ENCODE peak calls at places on chromosomes 13 and 19, in nine cellular contexts. O is PC-3, G is heart left ventricle, N is adrenal gland, M is body of pancreas, T is thoracic aorta, Y is heart right ventricle, F is AG04449, E is uterus. Z is an unnamed sample.

GRCh38 chr19:51754106-51754505 is 2.4 kb upstream of the FPR1 start:
- DNase-seq in O (no peak), G (no peak), N (no peak), M (no peak), T (no peak), Y (no peak), F (no peak), E (no peak), Z (no peak)

GRCh38 chr19:45670670-45671453 is 2.8 kb downstream of the GIPR start:
- DNase-seq in O (peak), G (peak), N (peak), M (peak), T (no peak), Y (peak), F (no peak), E (peak), Z (no peak)

GRCh38 chr13:33014291-33014690 is 1.9 kb upstream of the KL start:
- DNase-seq in O (peak), G (no peak), N (no peak), M (no peak), T (no peak), Y (no peak), F (no peak), E (no peak), Z (no peak)

GRCh38 chr13:93420887-93421286 is 194.3 kb downstream of the GPC6 start:
- DNase-seq in O (no peak), G (no peak), N (no peak), M (no peak), T (no peak), Y (no peak), F (no peak), E (no peak), Z (no peak)

GRCh38 chr19:50909240-50910070 is 1.7 kb downstream of the KLK4 start:
- DNase-seq in O (peak), G (no peak), N (peak), M (peak), T (no peak), Y (no peak), F (no peak), E (peak), Z (no peak)

GRCh38 chr13:109778102-109778542 is 8.3 kb downstream of the IRS2 start:
- DNase-seq in O (peak), G (no peak), N (no peak), M (no peak), T (no peak), Y (no peak), F (no peak), E (no peak), Z (no peak)

GRCh38 chr13:44842158-44842557 is 147.1 kb downstream of the NUFIP1 start:
- DNase-seq in O (peak), G (no peak), N (no peak), M (no peak), T (no peak), Y (no peak), F (peak), E (no peak), Z (no peak)

GRCh38 chr19:41189425-41190065 is 3.5 kb upstream of the CYP2S1 start:
- DNase-seq in O (peak), G (no peak), N (no peak), M (no peak), T (no peak), Y (no peak), F (no peak), E (no peak), Z (no peak)

GRCh38 chr13:55792544-55793178 is 1348.1 kb upstream of the PRR20A start:
- DNase-seq in O (no peak), G (no peak), N (no peak), M (no peak), T (no peak), Y (no peak), F (no peak), E (no peak), Z (no peak)

GRCh38 chr13:61417171-61417570 is 1.5 kb upstream of the PCDH20 start:
- DNase-seq in O (no peak), G (no peak), N (no peak), M (no peak), T (no peak), Y (no peak), F (no peak), E (no peak), Z (no peak)

GRCh38 chr13:25375727-25376358 is 4.1 kb downstream of the ATP8A2 start:
- DNase-seq in O (peak), G (peak), N (peak), M (peak), T (no peak), Y (peak), F (peak), E (no peak), Z (no peak)

GRCh38 chr19:40740747-40741146 is 9.5 kb downstream of the ACTMAP start:
- DNase-seq in O (no peak), G (peak), N (no peak), M (no peak), T (peak), Y (peak), F (no peak), E (no peak), Z (no peak)

GRCh38 chr19:29576043-29576442 is 30.0 kb upstream of the POP4 start:
- DNase-seq in O (no peak), G (no peak), N (no peak), M (no peak), T (no peak), Y (no peak), F (no peak), E (no peak), Z (no peak)

GRCh38 chr19:58059003-58059671 is at the start of gene ZNF135:
- DNase-seq in O (no peak), G (peak), N (peak), M (peak), T (peak), Y (peak), F (peak), E (peak), Z (no peak)

GRCh38 chr13:39676315-39676876 is 20.9 kb downstream of the COG6 start:
- DNase-seq in O (peak), G (no peak), N (no peak), M (no peak), T (no peak), Y (peak), F (no peak), E (peak), Z (peak)

GRCh38 chr19:24140099-24140498 is 53.1 kb downstream of the ZNF254 start:
- DNase-seq in O (peak), G (no peak), N (no peak), M (no peak), T (no peak), Y (no peak), F (no peak), E (no peak), Z (no peak)

GRCh38 chr19:28913626-28914025 is 299.3 kb downstream of the UQCRFS1 start:
- DNase-seq in O (no peak), G (no peak), N (no peak), M (no peak), T (no peak), Y (no peak), F (no peak), E (no peak), Z (no peak)

GRCh38 chr19:48511800-48512503 is at the start of gene LMTK3:
- DNase-seq in O (peak), G (no peak), N (peak), M (no peak), T (no peak), Y (no peak), F (no peak), E (no peak), Z (no peak)

GRCh38 chr19:14114854-14115253 is 2.7 kb downstream of the PRKACA start:
- DNase-seq in O (peak), G (peak), N (peak), M (peak), T (no peak), Y (peak), F (no peak), E (no peak), Z (no peak)

GRCh38 chr13:101942038-101942437 is 459.8 kb downstream of the FGF14 start:
- DNase-seq in O (peak), G (peak), N (no peak), M (no peak), T (no peak), Y (peak), F (no peak), E (peak), Z (peak)

GRCh38 chr13:101939370-101939769 is 462.5 kb downstream of the FGF14 start:
- DNase-seq in O (no peak), G (no peak), N (no peak), M (no peak), T (no peak), Y (no peak), F (no peak), E (no peak), Z (no peak)

GRCh38 chr13:101945435-101945834 is 456.4 kb downstream of the FGF14 start:
- DNase-seq in O (no peak), G (no peak), N (no peak), M (no peak), T (no peak), Y (no peak), F (no peak), E (no peak), Z (no peak)

GRCh38 chr13:101942535-101943157 is 459.2 kb downstream of the FGF14 start:
- DNase-seq in O (peak), G (no peak), N (no peak), M (no peak), T (no peak), Y (no peak), F (no peak), E (no peak), Z (no peak)

DNA sequence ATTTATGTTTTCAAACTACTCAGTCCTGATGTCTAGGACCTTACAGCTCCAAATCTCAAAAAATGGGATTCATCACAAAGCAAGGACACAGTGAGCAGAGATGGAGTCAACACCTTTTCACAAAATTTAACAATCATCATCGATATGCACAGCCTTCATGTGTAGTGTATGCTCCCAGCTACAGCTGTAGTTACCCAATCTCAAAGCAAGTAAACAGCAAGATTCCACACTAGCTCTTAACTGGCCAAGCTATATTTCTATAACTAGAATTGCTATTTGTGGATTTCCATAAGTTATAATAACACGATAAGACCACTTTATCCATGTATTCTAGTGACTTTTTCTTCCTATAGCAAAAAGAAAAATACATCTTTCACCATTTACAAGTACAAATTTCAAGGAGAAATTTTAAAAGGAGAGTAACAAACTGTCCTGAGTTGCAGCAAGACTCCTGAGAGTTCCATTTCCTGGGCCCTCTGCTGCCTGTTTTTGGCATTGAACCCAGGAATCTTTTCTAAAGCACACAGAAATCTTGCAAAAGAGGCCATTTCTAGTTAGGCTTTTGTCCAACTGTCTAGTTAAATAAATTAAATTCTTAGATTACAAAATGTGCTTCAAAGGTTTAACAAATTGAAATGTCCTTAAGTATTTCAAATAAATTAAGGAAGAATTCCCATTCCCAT is 460.6 kb downstream of the FGF14 start:
- DNase-seq in O (peak), G (no peak), N (no peak), M (no peak), T (no peak), Y (no peak), F (no peak), E (no peak), Z (no peak)
- TF ChIP-seq CTCF in O (peak), G (no peak), N (no peak), M (no peak), T (no peak), Y (no peak), F (peak), E (no peak), Z (peak)

DNA sequence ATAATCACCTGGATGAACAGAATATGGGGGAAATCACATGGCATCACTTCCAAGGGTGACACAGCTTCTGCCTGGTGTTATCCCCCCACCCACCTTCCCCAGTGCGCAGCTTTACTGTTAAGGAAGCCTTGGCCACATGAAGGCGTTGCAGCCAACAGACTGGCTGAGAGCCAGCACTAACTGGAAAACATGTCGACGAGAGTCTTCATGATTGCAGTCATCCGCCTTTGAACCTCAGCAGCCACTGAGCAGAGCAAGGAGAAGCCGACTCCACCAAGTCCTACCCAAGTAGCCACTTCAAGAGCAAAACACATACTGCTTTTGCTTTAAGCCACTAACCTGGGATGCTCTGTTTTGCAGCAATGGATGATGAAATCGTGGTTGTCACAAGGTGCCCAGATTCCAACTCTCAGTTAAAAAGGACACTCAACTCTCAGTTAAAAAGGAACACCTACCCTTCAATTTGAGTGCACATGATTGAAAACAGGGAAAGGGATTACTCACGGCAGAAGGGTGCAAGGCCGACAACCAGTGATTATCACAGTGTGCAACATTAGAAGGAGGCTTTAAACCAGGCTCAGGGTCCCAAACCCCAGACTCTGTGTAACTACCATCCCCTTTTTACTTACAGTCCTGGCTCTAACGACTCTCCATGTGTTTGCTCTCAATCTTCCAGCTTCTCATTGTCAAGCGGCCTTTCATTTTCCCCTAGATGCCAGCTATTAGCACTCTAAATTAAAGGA is 149.1 kb downstream of the KLF12 start:
- DNase-seq in O (no peak), G (peak), N (no peak), M (no peak), T (no peak), Y (peak), F (no peak), E (no peak), Z (no peak)
- H3K4me3 ChIP-seq in O (no peak), G (no peak), N (no peak), M (no peak), T (no peak), Y (no peak), F (no peak), E (no peak), Z (no peak)

GRCh38 chr13:52414963-52415362 is 9.0 kb upstream of the THSD1 start:
- DNase-seq in O (no peak), G (no peak), N (no peak), M (no peak), T (no peak), Y (no peak), F (peak), E (no peak), Z (no peak)
- TF ChIP-seq CTCF in O (no peak), G (no peak), N (no peak), M (no peak), T (no peak), Y (no peak), F (no peak), E (no peak), Z (no peak)

DNA sequence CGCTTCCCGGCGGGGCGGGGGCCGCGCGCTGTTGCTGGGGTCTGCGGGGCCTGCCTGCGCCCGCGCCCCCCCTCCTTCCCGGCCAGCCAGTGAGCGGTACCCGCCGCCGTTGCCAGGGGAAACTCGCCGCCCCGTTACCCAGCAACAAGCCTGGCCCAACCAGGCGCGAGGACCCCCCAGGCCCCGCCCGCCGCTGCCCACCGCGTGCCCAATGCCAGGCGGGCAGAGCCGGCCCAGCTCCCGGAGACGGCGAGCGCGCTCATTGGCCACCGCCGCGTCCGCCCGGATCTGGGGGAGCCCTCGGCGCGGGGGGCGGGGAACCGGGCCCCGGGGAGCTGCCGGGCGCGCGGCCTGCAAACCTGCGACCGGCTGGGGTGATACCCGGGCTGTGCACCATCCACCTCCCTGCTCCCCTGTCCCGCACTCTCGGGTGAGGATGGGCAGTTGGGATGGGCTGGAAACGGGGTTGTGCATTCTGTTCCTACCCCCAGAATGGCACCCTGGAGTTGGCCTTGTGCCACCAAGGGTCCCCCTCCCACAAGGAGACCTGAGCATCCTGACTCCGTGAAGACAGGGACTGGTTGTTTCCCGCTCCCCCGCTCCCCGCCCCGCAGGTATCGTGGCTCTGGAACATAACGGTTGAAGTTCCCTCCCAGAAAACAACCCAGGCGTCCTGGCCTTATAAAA is 8.8 kb upstream of the BBC3 start:
- DNase-seq in O (no peak), G (peak), N (no peak), M (no peak), T (no peak), Y (no peak), F (no peak), E (peak), Z (no peak)
- H3K4me3 ChIP-seq in O (no peak), G (peak), N (peak), M (no peak), T (peak), Y (peak), F (peak), E (no peak), Z (no peak)

DNA sequence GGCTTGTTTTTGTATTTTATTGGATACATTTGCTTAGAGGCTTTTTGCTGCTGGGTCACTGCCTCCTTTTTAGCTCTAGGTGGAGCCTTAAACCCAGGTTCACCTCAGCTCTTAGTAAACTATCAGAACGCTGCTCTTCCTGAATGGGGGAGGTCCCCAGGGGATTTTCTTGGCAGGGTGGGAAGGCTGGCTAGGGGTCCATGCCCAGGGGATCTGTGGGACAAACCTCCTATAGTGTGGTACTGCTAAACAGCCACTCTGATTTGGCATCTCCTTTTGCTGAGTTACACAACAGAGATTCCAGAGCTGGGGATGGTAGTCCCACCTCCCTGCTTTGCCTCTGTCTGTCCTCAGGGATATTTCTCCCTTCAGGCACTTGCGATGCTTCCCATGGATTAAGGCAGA is 204.9 kb downstream of the ZIC5 start:
- DNase-seq in O (no peak), G (no peak), N (no peak), M (no peak), T (no peak), Y (no peak), F (no peak), E (no peak), Z (no peak)
- TF ChIP-seq CTCF in O (no peak), G (no peak), N (no peak), M (no peak), T (no peak), Y (no peak), F (no peak), E (no peak), Z (peak)

DNA sequence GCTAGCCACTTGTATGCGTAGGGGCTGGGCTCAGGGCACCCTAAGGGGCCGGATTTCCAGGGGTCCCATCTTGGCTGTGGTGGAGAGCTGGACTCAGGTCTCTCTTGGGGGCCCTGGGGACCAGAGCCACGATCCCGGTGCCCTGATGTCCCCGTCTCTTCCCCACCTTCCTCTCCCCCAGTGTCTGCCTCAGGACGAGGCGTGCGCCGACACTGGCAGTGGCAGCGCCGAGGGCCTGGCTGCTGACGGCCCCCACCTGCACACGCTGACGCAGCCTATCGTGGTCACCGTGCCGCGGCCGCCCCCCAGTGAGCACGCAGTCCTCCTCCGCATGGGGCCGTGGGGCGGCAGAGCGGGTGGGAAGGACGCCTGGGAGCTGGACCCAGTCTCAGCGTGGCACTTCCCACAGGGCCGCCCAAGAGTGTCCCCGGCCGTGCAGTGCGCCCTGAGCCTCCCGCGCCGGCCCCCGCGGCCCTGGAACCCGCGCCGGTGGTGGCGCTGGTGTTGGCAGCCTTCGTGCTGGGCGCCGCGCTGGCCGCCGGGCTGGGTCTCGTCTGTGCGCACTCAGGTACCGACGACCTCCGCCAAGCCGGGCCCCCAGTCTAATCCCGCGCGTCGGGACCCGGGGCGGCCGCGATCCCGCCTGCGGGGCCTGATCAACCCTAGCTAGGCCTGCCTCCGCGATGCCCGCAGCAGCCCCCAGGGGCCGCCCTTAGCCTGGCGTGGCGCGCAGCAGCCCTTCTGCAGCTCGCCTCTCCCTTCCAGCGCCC is 2.7 kb upstream of the SNAPC2 start:
- DNase-seq in O (peak), G (no peak), N (no peak), M (peak), T (no peak), Y (no peak), F (no peak), E (peak), Z (no peak)
- H3K4me3 ChIP-seq in O (peak), G (peak), N (peak), M (no peak), T (peak), Y (peak), F (peak), E (no peak), Z (peak)

Z was measured in epithelial cell of proximal tubule.